ENCODE peak calls at places on chromosome 13, in six cellular contexts. T is T-helper 17 cell, Q is left cardiac atrium, V is mucosa of gallbladder, H is T-helper 22 cell, W is fibroblast of lung. G is an unnamed sample.

GRCh38 chr13:74443623-74444022 is 309.4 kb upstream of the KLF12 start:
- DNase-seq in T (no peak), Q (no peak), V (no peak), H (no peak), W (peak; percentile 83), G (no peak)

GRCh38 chr13:20144141-20144850 is 16.6 kb downstream of the GJA3 start:
- DNase-seq in T (no peak), Q (no peak), V (no peak), H (no peak), W (no peak), G (no peak)

GRCh38 chr13:50757021-50757420 is 86.5 kb downstream of the DLEU7 start:
- DNase-seq in T (no peak), Q (no peak), V (no peak), H (no peak), W (no peak), G (no peak)

GRCh38 chr13:94609196-94609595 is 7.5 kb downstream of the GPR180 start:
- DNase-seq in T (no peak), Q (no peak), V (no peak), H (no peak), W (no peak), G (no peak)

GRCh38 chr13:98397221-98397620 is 179.7 kb downstream of the STK24 start:
- DNase-seq in T (no peak), Q (no peak), V (no peak), H (no peak), W (peak; percentile 66), G (no peak)

GRCh38 chr13:37995052-37995451 is 125.5 kb upstream of the TRPC4 start:
- DNase-seq in T (no peak), Q (no peak), V (no peak), H (no peak), W (peak; percentile 2), G (no peak)

GRCh38 chr13:39226359-39226758 is 188.1 kb downstream of the NHLRC3 start:
- DNase-seq in T (no peak), Q (no peak), V (no peak), H (no peak), W (no peak), G (no peak)

GRCh38 chr13:49097374-49097773 is 121.7 kb downstream of the FNDC3A start:
- DNase-seq in T (no peak), Q (no peak), V (no peak), H (no peak), W (peak; percentile 89), G (no peak)

GRCh38 chr13:51148223-51148951 is 37.3 kb upstream of the C13orf42 start:
- DNase-seq in T (no peak), Q (no peak), V (no peak), H (no peak), W (no peak), G (no peak)

GRCh38 chr13:31207630-31208549 is 8.1 kb downstream of the B3GLCT start:
- DNase-seq in T (no peak), Q (peak; percentile 38), V (no peak), H (no peak), W (peak; percentile 58), G (no peak)

GRCh38 chr13:110125157-110125556 is 181.8 kb downstream of the COL4A1 start:
- DNase-seq in T (no peak), Q (no peak), V (no peak), H (no peak), W (no peak), G (no peak)

GRCh38 chr13:73417012-73417615 is 358.3 kb downstream of the KLF5 start:
- DNase-seq in T (no peak), Q (no peak), V (no peak), H (no peak), W (no peak), G (no peak)

GRCh38 chr13:38872693-38873092 is 117.9 kb downstream of the STOML3 start:
- DNase-seq in T (no peak), Q (peak; percentile 23), V (peak; percentile 19), H (no peak), W (peak; percentile 46), G (peak; percentile 6)

GRCh38 chr13:49082653-49083536 is 107.2 kb downstream of the FNDC3A start:
- DNase-seq in T (no peak), Q (no peak), V (no peak), H (no peak), W (peak; percentile 65), G (no peak)